ENCODE peak calls at places on chromosomes 7 and 10, in four cellular contexts. C, Q, B and P are unnamed samples.

GRCh38 chr10:116779076-116779687 is 36.8 kb upstream of the HSPA12A start:
- DNase-seq in B (no peak), Q (no peak), C (peak; percentile 17), P (no peak)

GRCh38 chr7:42972703-42973500 is 40.7 kb downstream of the MRPL32 start:
- DNase-seq in Q (peak; percentile 27), B (peak; percentile 79), C (no peak), P (no peak)

GRCh38 chr7:77315102-77315501 is 101.0 kb downstream of the GSAP start:
- DNase-seq in Q (peak; percentile 34), C (no peak), B (no peak), P (no peak)

GRCh38 chr10:115772606-115773005 is 500.4 kb downstream of the GFRA1 start:
- DNase-seq in C (peak; percentile 52), B (no peak), Q (no peak), P (no peak)

GRCh38 chr10:78605800-78606350 is 462.9 kb upstream of the ZMIZ1 start:
- DNase-seq in B (no peak), C (peak; percentile 61), Q (no peak), P (no peak)

GRCh38 chr7:98921608-98922372 is 43.5 kb downstream of the TRRAP start:
- DNase-seq in Q (no peak), B (no peak), C (no peak), P (no peak)

GRCh38 chr7:46291064-46291463 is 370.0 kb upstream of the IGFBP3 start:
- DNase-seq in B (no peak), C (peak; percentile 96), Q (no peak), P (no peak)

GRCh38 chr7:69597278-69598076 is 798 bp upstream of the AUTS2 start:
- DNase-seq in Q (peak; percentile 62), B (peak; percentile 88), C (no peak), P (peak; percentile 23)

GRCh38 chr7:117259626-117260025 is 63.2 kb downstream of the WNT2 start:
- DNase-seq in B (no peak), C (peak; percentile 26), Q (no peak), P (no peak)

GRCh38 chr10:122495406-122496340 is 34.3 kb downstream of the HTRA1 start:
- DNase-seq in B (no peak), C (no peak), Q (peak; percentile 51), P (no peak)

GRCh38 chr7:100890640-100891521 is 1.4 kb upstream of the UFSP1 start:
- DNase-seq in C (no peak), Q (peak; percentile 30), B (no peak), P (no peak)

GRCh38 chr10:14613570-14613918 is 161.2 kb downstream of the FAM107B start:
- DNase-seq in Q (no peak), B (no peak), C (no peak), P (no peak)

GRCh38 chr7:98276241-98276761 is 5.2 kb upstream of the BRI3 start:
- DNase-seq in C (no peak), B (no peak), Q (no peak), P (no peak)

GRCh38 chr7:155509725-155510551 is 36.4 kb downstream of the CNPY1 start:
- DNase-seq in C (no peak), Q (no peak), B (no peak), P (no peak)

GRCh38 chr10:67629461-67629971 is 66.5 kb downstream of the CTNNA3 start:
- DNase-seq in C (peak; percentile 30), B (no peak), Q (no peak), P (no peak)

GRCh38 chr10:73899401-73899780 is 11.5 kb upstream of the PLAU start:
- DNase-seq in B (no peak), Q (no peak), C (peak; percentile 96), P (no peak)

GRCh38 chr10:124179308-124180043 is 86.1 kb upstream of the CHST15 start:
- DNase-seq in C (no peak), B (no peak), Q (no peak), P (no peak)

GRCh38 chr7:133382775-133383559 is 130.1 kb downstream of the EXOC4 start:
- DNase-seq in B (no peak), C (no peak), Q (no peak), P (no peak)

GRCh38 chr7:141304291-141304690 is 230.4 kb downstream of the TMEM178B start:
- DNase-seq in C (no peak), Q (no peak), B (no peak), P (no peak)

GRCh38 chr7:26101471-26102151 is 50.4 kb upstream of the NFE2L3 start:
- DNase-seq in Q (peak; percentile 21), B (no peak), C (no peak), P (no peak)

GRCh38 chr7:98398567-98399372 is 2.1 kb downstream of the BAIAP2L1 start:
- DNase-seq in B (no peak), Q (no peak), C (no peak), P (no peak)

GRCh38 chr10:108515821-108516220 is 1351.3 kb upstream of the SORCS1 start:
- DNase-seq in Q (no peak), C (no peak), B (no peak), P (no peak)

GRCh38 chr10:72455889-72456588 is 101.3 kb upstream of the DNAJB12 start:
- DNase-seq in Q (no peak), B (no peak), C (peak; percentile 6), P (no peak)

GRCh38 chr7:26420600-26420999 is 128.9 kb downstream of the SNX10 start:
- DNase-seq in Q (no peak), C (no peak), B (no peak), P (no peak)

GRCh38 chr10:77135555-77135954 is 502.1 kb downstream of the KCNMA1 start:
- DNase-seq in C (no peak), Q (no peak), B (no peak), P (no peak)

GRCh38 chr10:77144664-77145063 is 492.9 kb downstream of the KCNMA1 start:
- DNase-seq in B (no peak), Q (no peak), C (no peak), P (no peak)

GRCh38 chr10:77139145-77139692 is 498.4 kb downstream of the KCNMA1 start:
- DNase-seq in Q (no peak), B (no peak), C (no peak), P (no peak)

GRCh38 chr10:77138541-77138940 is 499.1 kb downstream of the KCNMA1 start:
- DNase-seq in C (no peak), B (no peak), Q (no peak), P (no peak)

GRCh38 chr10:77139746-77140145 is 497.9 kb downstream of the KCNMA1 start:
- DNase-seq in B (no peak), Q (no peak), C (no peak), P (no peak)
- H3K27me3 ChIP-seq in B (no peaks in the 10 kb centered on the region), Q (no peaks in the 10 kb centered on the region), C (no peaks in the 10 kb centered on the region), P (no peaks in the 10 kb centered on the region)

GRCh38 chr7:332020-332517 is 42.1 kb downstream of the FOXL3 start:
- DNase-seq in C (no peak), Q (no peak), B (peak; percentile 71), P (no peak)

GRCh38 chr7:327991-328702 is 38.2 kb downstream of the FOXL3 start:
- DNase-seq in C (no peak), B (peak; percentile 64), Q (no peak), P (no peak)

GRCh38 chr7:330554-331230 is 40.7 kb downstream of the FOXL3 start:
- DNase-seq in C (no peak), B (peak; percentile 61), Q (no peak), P (no peak)

GRCh38 chr7:327305-327931 is 37.4 kb downstream of the FOXL3 start:
- DNase-seq in B (peak; percentile 63), C (no peak), Q (no peak), P (no peak)

DNA sequence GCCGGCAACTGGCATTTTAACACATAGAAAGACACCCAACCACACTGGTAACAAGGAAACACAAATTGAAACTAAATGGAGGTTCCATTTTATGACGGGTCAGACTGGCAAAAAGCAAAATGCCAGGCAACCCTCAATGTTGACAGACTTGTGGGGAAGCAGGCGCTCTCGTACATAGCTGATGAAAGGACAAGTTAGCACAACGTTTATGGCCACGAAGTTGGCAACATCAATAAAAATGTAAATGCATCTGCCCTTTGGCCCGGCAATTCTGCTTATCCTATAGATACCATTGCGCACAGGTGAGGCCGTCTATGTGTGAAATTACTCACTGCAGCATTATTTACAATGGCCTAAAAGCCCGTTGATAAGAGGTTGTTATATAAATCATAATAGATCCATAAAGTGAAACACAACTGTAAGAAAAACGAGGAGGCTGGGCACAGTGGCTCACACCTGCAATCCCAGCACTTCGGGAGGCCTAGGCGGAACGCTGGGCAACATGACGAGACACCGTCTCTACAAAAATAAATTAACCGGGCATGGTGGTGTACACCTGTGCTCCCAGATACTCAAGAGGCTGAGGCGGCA is 39.8 kb downstream of the FOXL3 start:
- DNase-seq in Q (no peak), C (no peak), B (peak; percentile 52), P (no peak)
- H3K27me3 ChIP-seq in Q (peaks cover 7% of the 10 kb centered on the region), C (peaks cover 4% of the 10 kb centered on the region), B (no peaks in the 10 kb centered on the region), P (no peaks in the 10 kb centered on the region)

GRCh38 chr7:97004931-97005763 is at the start of gene DLX6:
- DNase-seq in B (no peak), Q (no peak), C (peak; percentile 42), P (peak; percentile 64)
- H3K27me3 ChIP-seq in B (peaks cover 2% of the 10 kb centered on the region), Q (peaks cover 99% of the 10 kb centered on the region), C (peaks cover 49% of the 10 kb centered on the region), P (peaks cover 65% of the 10 kb centered on the region)

DNA sequence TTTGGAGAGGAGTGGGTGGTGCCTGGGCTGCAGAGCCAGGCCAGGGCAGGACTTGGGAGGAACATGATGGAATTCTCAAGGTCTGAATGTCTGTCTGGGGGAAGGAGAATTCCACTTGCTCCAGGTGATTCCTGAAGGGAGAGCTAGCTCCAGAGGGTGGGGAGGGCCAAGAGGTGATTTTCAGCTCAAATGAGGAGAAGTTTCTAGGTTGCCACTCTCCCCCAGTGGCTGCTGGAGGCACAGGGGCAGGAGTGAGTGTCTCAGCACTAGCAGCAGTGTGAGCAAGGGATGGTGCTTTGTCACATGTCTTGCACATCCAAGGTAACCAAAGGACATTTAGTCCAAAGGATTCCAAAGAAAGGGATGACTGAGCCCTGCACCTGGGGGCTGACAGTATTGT is 51.0 kb upstream of the PCBD1 start:
- DNase-seq in B (no peak), Q (no peak), C (no peak), P (no peak)
- H3K27me3 ChIP-seq in B (no peaks in the 10 kb centered on the region), Q (no peaks in the 10 kb centered on the region), C (no peaks in the 10 kb centered on the region), P (no peaks in the 10 kb centered on the region)

GRCh38 chr10:75450062-75450429 is 18.6 kb downstream of the LRMDA start:
- DNase-seq in Q (no peak), B (no peak), C (no peak), P (no peak)
- H3K27me3 ChIP-seq in Q (peaks cover 12% of the 10 kb centered on the region), B (no peaks in the 10 kb centered on the region), C (no peaks in the 10 kb centered on the region), P (peaks cover 26% of the 10 kb centered on the region)

DNA sequence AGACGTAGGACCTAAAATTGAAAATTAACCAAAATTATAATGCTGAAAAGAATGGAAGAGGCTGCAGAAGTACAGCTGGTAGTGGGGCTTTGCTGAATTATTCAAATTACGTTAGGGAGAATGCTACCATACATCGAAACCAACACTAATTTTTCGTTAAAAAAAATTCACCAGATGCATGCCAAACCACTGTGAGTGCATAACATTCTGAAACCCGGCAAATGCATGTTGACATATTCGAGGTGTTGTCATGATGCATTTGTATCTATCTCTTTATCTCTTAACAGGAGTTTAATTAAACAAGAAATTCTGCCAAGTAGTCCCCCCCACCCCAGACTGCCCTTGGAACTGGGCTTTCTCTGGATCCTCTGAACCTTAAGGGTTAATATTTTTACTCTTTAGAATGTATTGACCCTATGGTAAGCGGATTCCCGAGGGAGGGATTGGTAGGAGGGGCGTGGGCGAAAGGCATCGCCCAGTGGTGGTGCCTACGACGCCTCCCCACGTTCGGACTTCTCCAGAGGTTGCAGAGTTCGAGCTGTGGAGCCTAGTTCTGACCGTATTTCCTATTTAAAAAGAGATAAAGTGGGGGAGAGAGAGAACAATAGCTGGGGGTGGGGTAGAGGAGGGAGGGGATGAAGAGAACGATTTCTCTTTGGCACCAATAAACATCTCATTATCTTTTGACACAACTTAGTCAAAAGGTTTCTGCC is 7.1 kb downstream of the DLX6 start:
- DNase-seq in Q (no peak), C (no peak), B (no peak), P (no peak)
- H3K27me3 ChIP-seq in Q (peaks cover 99% of the 10 kb centered on the region), C (peaks cover 53% of the 10 kb centered on the region), B (no peaks in the 10 kb centered on the region), P (peaks cover 96% of the 10 kb centered on the region)